ENCODE peak calls at places on chromosomes 6 and 20, in six cellular contexts. P is stimulated activated CD4-positive, alpha-beta T cell treated with anti-CD3 and anti-CD28 coated beads, Interleukin-4, amount 100 ng/mL, for 24 hours; E is activated T-helper 9 cell treated with anti-CD3 and anti-CD28 coated beads, Interleukin-2, amount 50 U/mL, for 16 hours; M is lung microvascular endothelial cell; F is left lung; D is AG08396. A is an unnamed sample.

GRCh38 chr6:5050009-5050408 is 35.1 kb upstream of the PPP1R3G start:
- DNase-seq in P (no peak), E (no peak), F (no peak), M (no peak), D (no peak), A (no peak)

GRCh38 chr20:56088381-56088780 is 83.1 kb upstream of the CBLN4 start:
- DNase-seq in M (no peak), E (no peak), F (no peak), D (no peak), P (no peak), A (no peak)

GRCh38 chr6:138289739-138290138 is 71.4 kb upstream of the PBOV1 start:
- DNase-seq in E (no peak), F (no peak), D (no peak), P (no peak), M (peak; percentile 16), A (no peak)

GRCh38 chr6:26054937-26055669 is 32.1 kb upstream of the HFE start:
- DNase-seq in F (peak; percentile 93), P (peak; percentile 86), M (peak; percentile 95), D (peak; percentile 76), E (peak; percentile 69), A (peak; percentile 98)

GRCh38 chr6:24520929-24521546 is 26.3 kb downstream of the ALDH5A1 start:
- DNase-seq in F (peak; percentile 41), E (peak; percentile 8), M (peak; percentile 46), D (peak; percentile 57), P (peak; percentile 40), A (peak; percentile 51)

GRCh38 chr6:62775427-62776022 is 435.7 kb upstream of the FKBP1C start:
- DNase-seq in F (no peak), M (peak; percentile 0), D (peak; percentile 1), E (no peak), P (no peak), A (no peak)

GRCh38 chr6:137641474-137642077 is 147.4 kb upstream of the OLIG3 start:
- DNase-seq in F (peak; percentile 62), D (peak; percentile 61), P (peak; percentile 70), E (peak; percentile 36), M (peak; percentile 83), A (peak; percentile 76)

GRCh38 chr20:37346526-37347346 is 796 bp downstream of the SRC start:
- DNase-seq in P (no peak), F (peak; percentile 33), E (no peak), D (peak; percentile 55), M (no peak), A (no peak)

GRCh38 chr6:112253842-112254816 is at the start of gene LAMA4:
- DNase-seq in E (no peak), D (peak; percentile 62), M (peak; percentile 82), F (no peak), P (no peak), A (peak; percentile 64)

GRCh38 chr20:31985152-31985551 is 17.2 kb downstream of the XKR7 start:
- DNase-seq in P (no peak), D (no peak), F (no peak), M (no peak), E (no peak), A (no peak)

GRCh38 chr6:11232968-11233626 is 629 bp upstream of the NEDD9 start:
- DNase-seq in E (no peak), M (no peak), D (no peak), F (no peak), P (no peak), A (peak; percentile 34)

GRCh38 chr6:23180504-23181293 is 611.3 kb downstream of the HDGFL1 start:
- DNase-seq in D (peak; percentile 21), M (peak; percentile 77), F (peak; percentile 62), P (no peak), E (no peak), A (peak; percentile 57)

GRCh38 chr20:51811040-51811351 is 8.7 kb upstream of the SALL4 start:
- DNase-seq in P (no peak), M (no peak), E (no peak), D (no peak), F (no peak), A (peak; percentile 21)

GRCh38 chr6:150308812-150309475 is 59.9 kb upstream of the IYD start:
- DNase-seq in M (no peak), D (no peak), P (no peak), E (no peak), F (no peak), A (no peak)

GRCh38 chr20:60048634-60049578 is 90.7 kb downstream of the CDH26 start:
- DNase-seq in E (no peak), M (no peak), D (no peak), F (no peak), P (no peak), A (no peak)

GRCh38 chr6:6842301-6842700 is 253.8 kb downstream of the LY86 start:
- DNase-seq in D (no peak), P (no peak), E (no peak), M (no peak), F (no peak), A (no peak)

GRCh38 chr6:159168536-159169192 is 536 bp upstream of the FNDC1 start:
- DNase-seq in M (peak; percentile 12), P (no peak), E (no peak), D (peak; percentile 58), F (peak; percentile 44), A (peak; percentile 57)

GRCh38 chr20:64077876-64078551 is 1.3 kb downstream of the RGS19 start:
- DNase-seq in D (no peak), E (no peak), M (no peak), P (peak; percentile 50), F (peak; percentile 69), A (no peak)

GRCh38 chr6:50853924-50854323 is 35.3 kb downstream of the TFAP2B start:
- DNase-seq in E (no peak), P (no peak), D (no peak), F (no peak), M (no peak), A (no peak)

GRCh38 chr6:100633096-100633766 is 168.5 kb upstream of the SIM1 start:
- DNase-seq in E (no peak), F (no peak), M (peak; percentile 61), P (no peak), D (peak; percentile 35), A (peak; percentile 79)

GRCh38 chr20:40763646-40764295 is 74.7 kb upstream of the MAFB start:
- DNase-seq in F (no peak), M (peak; percentile 41), D (peak; percentile 45), E (no peak), P (no peak), A (no peak)

GRCh38 chr6:41334482-41335023 is 855 bp upstream of the NCR2 start:
- DNase-seq in F (no peak), P (no peak), M (peak; percentile 51), D (no peak), E (no peak), A (no peak)

GRCh38 chr20:35544436-35544835 is 2.6 kb downstream of the ERGIC3 start:
- DNase-seq in D (no peak), P (no peak), M (no peak), F (no peak), E (no peak), A (no peak)

GRCh38 chr6:57127763-57128162 is 37.8 kb downstream of the ZNF451 start:
- DNase-seq in P (no peak), M (no peak), D (no peak), F (no peak), E (no peak), A (no peak)

GRCh38 chr6:111757342-111757741 is 115.9 kb downstream of the FYN start:
- DNase-seq in D (no peak), E (no peak), F (no peak), M (peak; percentile 50), P (no peak), A (peak; percentile 59)

GRCh38 chr6:155253337-155253736 is 10.5 kb upstream of the CLDN20 start:
- DNase-seq in P (no peak), F (peak; percentile 44), E (no peak), M (no peak), D (no peak), A (no peak)

GRCh38 chr6:659179-659578 is 2.3 kb upstream of the HUS1B start:
- DNase-seq in F (no peak), P (no peak), E (no peak), M (no peak), D (no peak), A (no peak)

GRCh38 chr20:58024241-58024721 is 204.2 kb downstream of the ANKRD60 start:
- DNase-seq in M (no peak), P (no peak), F (no peak), D (no peak), E (no peak), A (no peak)

GRCh38 chr20:59835448-59836395 is 97.7 kb downstream of the SYCP2 start:
- DNase-seq in E (no peak), F (peak; percentile 63), D (peak; percentile 29), P (no peak), M (peak; percentile 47), A (peak; percentile 51)

GRCh38 chr20:14913896-14914295 is 576.5 kb upstream of the FLRT3 start:
- DNase-seq in D (no peak), E (no peak), F (no peak), P (no peak), M (no peak), A (no peak)

A was measured in EL.